ENCODE peak calls at places on chromosomes 4 and X, in four cellular contexts. A, J, W and M are unnamed samples.
A peak's percentile ranks its signal among the peaks of the same experiment; 100 is the strongest.

GRCh38 chr4:185634066-185634652 is 98.9 kb upstream of the PDLIM3 start:
- DNase-seq in J (no peak), A (peak; percentile 21), W (no peak), M (peak; percentile 9)

GRCh38 chrX:110992611-110993010 is 103.4 kb upstream of the PAK3 start:
- DNase-seq in J (no peak), A (peak; percentile 23), W (no peak), M (peak; percentile 5)

GRCh38 chr4:25172964-25173917 is 13.0 kb upstream of the SEPSECS start:
- DNase-seq in A (peak; percentile 63), J (no peak), W (no peak), M (no peak)

GRCh38 chrX:147069926-147070325 is 255.4 kb upstream of the CXorf51A start:
- DNase-seq in A (no peak), W (no peak), J (no peak), M (no peak)

GRCh38 chr4:30802622-30803323 is 82.6 kb downstream of the PCDH7 start:
- DNase-seq in A (no peak), W (no peak), J (no peak), M (no peak)

GRCh38 chr4:124322234-124322831 is 390.2 kb downstream of the ANKRD50 start:
- DNase-seq in A (peak; percentile 21), J (no peak), W (no peak), M (peak; percentile 8)

GRCh38 chr4:87427518-87427868 is 5.1 kb downstream of the NUDT9 start:
- DNase-seq in A (no peak), J (no peak), W (no peak), M (no peak)

GRCh38 chr4:110289601-110290100 is 91.2 kb upstream of the ELOVL6 start:
- DNase-seq in W (no peak), A (no peak), J (no peak), M (no peak)

GRCh38 chrX:1440506-1440905 is 12.2 kb downstream of the ASMTL start:
- DNase-seq in J (no peak), A (no peak), W (no peak), M (no peak)

GRCh38 chr4:47383829-47384427 is 79.6 kb downstream of the COMMD8 start:
- DNase-seq in A (peak; percentile 33), W (no peak), J (no peak), M (peak; percentile 7)

GRCh38 chr4:168560184-168560834 is 63.5 kb downstream of the PALLD start:
- DNase-seq in W (no peak), A (no peak), J (no peak), M (no peak)

GRCh38 chr4:3802571-3803474 is 36.6 kb downstream of the ADRA2C start:
- DNase-seq in A (no peak), J (no peak), W (no peak), M (peak; percentile 84)

GRCh38 chrX:111444881-111445280 is 32.9 kb upstream of the DCX start:
- DNase-seq in W (no peak), A (no peak), J (no peak), M (no peak)

GRCh38 chrX:9357500-9358139 is 107.2 kb upstream of the TBL1X start:
- DNase-seq in W (no peak), J (no peak), A (peak; percentile 67), M (no peak)

GRCh38 chr4:72430050-72430449 is 139.0 kb downstream of the ADAMTS3 start:
- DNase-seq in J (no peak), W (no peak), A (no peak), M (no peak)
- TF ChIP-seq KDM1A in J (no peak), W (no peak), A (no peak), M (no peak)

DNA sequence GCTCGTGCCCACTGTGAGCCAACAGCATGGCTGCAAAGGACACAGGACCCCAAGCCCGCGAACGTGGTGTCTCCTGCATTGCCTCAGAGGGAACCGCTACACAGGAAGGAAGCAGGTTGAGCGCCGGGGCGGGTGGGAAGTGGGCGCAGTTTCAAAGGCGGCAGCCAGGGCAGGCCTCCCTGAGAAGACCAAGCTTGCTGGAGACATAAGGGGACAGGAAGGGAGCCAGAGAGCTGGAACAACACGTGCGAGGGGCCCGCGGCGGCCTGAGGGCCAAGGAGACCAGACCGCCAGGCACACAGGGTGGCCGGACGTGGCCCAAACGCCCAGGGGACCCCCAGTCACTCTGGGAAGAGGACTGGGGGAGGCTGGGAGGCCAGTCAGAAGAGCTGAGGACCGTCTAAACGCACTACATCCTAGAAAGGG is 32.0 kb downstream of the CTBP1 start:
- DNase-seq in J (no peak), W (no peak), A (no peak), M (no peak)
- TF ChIP-seq GABPA in J (no peak), W (no peak), A (no peak), M (no peak)

GRCh38 chrX:28659269-28659668 is 72.0 kb downstream of the IL1RAPL1 start:
- DNase-seq in J (no peak), W (peak; percentile 58), A (peak; percentile 14), M (no peak)
- TF ChIP-seq KDM1A in J (no peak), W (no peak), A (no peak), M (no peak)

GRCh38 chr4:16498978-16499377 is 272.7 kb upstream of the TAPT1 start:
- DNase-seq in W (no peak), A (no peak), J (no peak), M (no peak)

GRCh38 chr4:16492872-16493271 is 266.6 kb upstream of the TAPT1 start:
- DNase-seq in J (no peak), A (no peak), W (no peak), M (no peak)

GRCh38 chr4:16496501-16496900 is 270.2 kb upstream of the TAPT1 start:
- DNase-seq in J (no peak), W (no peak), A (no peak), M (no peak)
- TF ChIP-seq GABPA in J (no peak), W (no peak), A (no peak), M (no peak)

GRCh38 chr4:118082182-118082581 is 47.9 kb downstream of the NDST3 start:
- DNase-seq in A (no peak), W (no peak), J (no peak), M (no peak)

GRCh38 chr4:118077767-118078105 is 43.5 kb downstream of the NDST3 start:
- DNase-seq in W (no peak), J (no peak), A (no peak), M (no peak)

DNA sequence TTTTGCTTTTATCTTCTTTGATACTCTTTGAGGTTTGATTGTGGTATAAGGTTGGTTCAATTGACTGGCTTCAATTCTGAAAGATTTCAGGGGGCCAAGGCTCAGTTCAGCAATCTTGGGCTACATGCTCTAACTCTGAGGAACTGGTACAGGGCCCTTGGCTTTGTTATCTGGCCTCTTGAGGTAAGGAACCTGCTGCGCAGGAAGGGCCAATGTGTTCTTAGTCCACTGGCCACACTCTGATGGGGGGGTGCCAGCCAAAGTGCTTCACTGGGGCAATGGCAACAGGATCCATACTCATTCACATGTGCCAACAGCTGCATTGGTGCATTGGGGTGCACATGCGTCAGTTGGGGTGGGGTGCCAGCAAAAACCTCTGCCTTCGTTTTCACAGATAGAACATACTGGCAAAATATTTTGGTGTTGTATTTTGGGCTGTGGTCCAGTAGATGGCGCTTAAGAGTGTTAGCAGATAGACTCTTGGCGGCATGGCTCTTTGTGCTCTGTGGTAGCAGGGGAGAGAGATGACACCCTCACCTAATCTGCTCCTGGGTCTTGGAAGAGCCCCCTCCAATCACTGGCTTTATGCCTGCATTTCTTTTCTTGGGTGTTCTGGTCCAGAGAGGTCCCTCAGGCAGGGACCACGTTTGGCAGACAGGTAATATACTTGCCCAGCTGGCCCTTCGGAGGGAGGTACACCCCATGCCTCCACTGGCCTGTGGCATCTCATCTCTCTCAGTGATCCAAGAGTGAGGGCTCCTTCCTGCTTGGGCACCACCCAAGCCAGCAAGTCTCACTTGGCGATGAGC is 42.9 kb downstream of the NDST3 start:
- DNase-seq in A (peak; percentile 6), W (peak; percentile 67), J (no peak), M (peak; percentile 31)
- TF ChIP-seq KDM1A in A (no peak), W (no peak), J (no peak), M (no peak)

DNA sequence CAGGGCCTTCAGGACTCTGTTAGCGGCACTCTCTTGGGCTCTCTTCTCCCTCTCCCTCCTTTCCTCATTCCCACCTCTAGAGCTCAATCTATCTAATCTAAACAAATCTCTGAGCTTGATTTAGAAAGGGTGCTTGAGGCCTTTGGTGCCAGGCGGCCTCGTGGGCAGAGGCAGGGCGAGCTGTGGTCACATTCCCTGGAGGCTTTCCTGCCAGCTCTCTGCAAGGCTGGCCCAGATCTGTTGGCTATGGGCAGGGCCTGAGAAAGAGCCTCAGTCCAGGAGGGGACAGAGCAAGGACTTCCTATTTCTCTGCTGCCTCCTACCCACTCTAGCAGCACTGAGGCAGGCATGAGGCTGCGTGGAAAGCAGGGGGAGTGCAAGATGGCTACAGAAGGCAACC is 38.6 kb downstream of the PJA1 start:
- DNase-seq in W (no peak), J (no peak), A (no peak), M (no peak)
- TF ChIP-seq GABPA in W (no peak), J (no peak), A (no peak), M (no peak)